ENCODE peak calls at places on chromosomes 16 and 17, in four cellular contexts. P, U, I and G are unnamed samples.

GRCh38 chr16:82582971-82583370 is 43.8 kb upstream of the CDH13 start:
- DNase-seq in P (no peak), U (no peak), I (no peak), G (no peak)

GRCh38 chr17:59848778-59849177 is 44.0 kb downstream of the TUBD1 start:
- DNase-seq in P (peak), U (peak), I (no peak), G (no peak)

GRCh38 chr17:51016099-51016498 is 104.6 kb downstream of the SPAG9 start:
- DNase-seq in P (no peak), U (no peak), I (no peak), G (no peak)

GRCh38 chr17:66248285-66248684 is 19.1 kb upstream of the APOH start:
- DNase-seq in P (no peak), U (no peak), I (no peak), G (no peak)

GRCh38 chr17:75542184-75542583 is 16.7 kb downstream of the LLGL2 start:
- DNase-seq in P (no peak), U (no peak), I (no peak), G (no peak)

GRCh38 chr16:57192720-57193486 is 6.8 kb downstream of the RSPRY1 start:
- DNase-seq in P (peak), U (no peak), I (no peak), G (no peak)

GRCh38 chr17:35299108-35299507 is 56.2 kb downstream of the SLFN5 start:
- DNase-seq in P (no peak), U (peak), I (no peak), G (no peak)

GRCh38 chr16:74186589-74186988 is 110.0 kb upstream of the PSMD7 start:
- DNase-seq in P (peak), U (no peak), I (no peak), G (no peak)

GRCh38 chr16:24539850-24540484 is 601 bp downstream of the RBBP6 start:
- DNase-seq in P (peak), U (peak), I (peak), G (peak)

GRCh38 chr17:5078106-5079028 is at the start of gene ZFP3:
- DNase-seq in P (peak), U (peak), I (peak), G (peak)

GRCh38 chr16:26705346-26705745 is 361.4 kb upstream of the C16orf82 start:
- DNase-seq in P (no peak), U (no peak), I (no peak), G (no peak)

GRCh38 chr16:4077083-4077714 is 39.0 kb downstream of the ADCY9 start:
- DNase-seq in P (no peak), U (no peak), I (no peak), G (no peak)

GRCh38 chr17:82224666-82225065 is 4.2 kb upstream of the SLC16A3 start:
- DNase-seq in P (no peak), U (no peak), I (no peak), G (no peak)

GRCh38 chr17:3750926-3751325 is 27.2 kb downstream of the HASPIN start:
- DNase-seq in P (no peak), U (no peak), I (no peak), G (no peak)

GRCh38 chr16:29806096-29806579 is at the start of gene MAZ:
- DNase-seq in P (peak), U (no peak), I (no peak), G (no peak)

GRCh38 chr16:15536813-15537212 is 102.4 kb downstream of the BMERB1 start:
- DNase-seq in P (no peak), U (no peak), I (no peak), G (no peak)

GRCh38 chr16:58466396-58466795 is 33.5 kb upstream of the NDRG4 start:
- DNase-seq in P (no peak), U (no peak), I (no peak), G (no peak)

GRCh38 chr17:47862621-47863440 is 11.9 kb upstream of the SP6 start:
- DNase-seq in P (peak), U (no peak), I (no peak), G (no peak)

GRCh38 chr17:38920374-38921291 is 4.8 kb upstream of the LASP1NB start:
- DNase-seq in P (no peak), U (no peak), I (no peak), G (no peak)

GRCh38 chr16:75460441-75460840 is 4.0 kb downstream of the TMEM170A start:
- DNase-seq in P (peak), U (no peak), I (no peak), G (no peak)

GRCh38 chr16:65111306-65111705 is 10.6 kb downstream of the CDH11 start:
- DNase-seq in P (no peak), U (no peak), I (no peak), G (no peak)

GRCh38 chr17:81392909-81393654 is 2.2 kb upstream of the BAHCC1 start:
- DNase-seq in P (no peak), U (no peak), I (no peak), G (no peak)

GRCh38 chr17:48505788-48506187 is 25.0 kb downstream of the HOXB1 start:
- DNase-seq in P (peak), U (no peak), I (peak), G (no peak)

GRCh38 chr17:1644493-1645206 is 882 bp downstream of the SCARF1 start:
- DNase-seq in P (peak), U (no peak), I (no peak), G (no peak)

GRCh38 chr17:74217036-74217725 is 3.8 kb downstream of the TTYH2 start:
- DNase-seq in P (no peak), U (no peak), I (no peak), G (no peak)

GRCh38 chr16:85256190-85256739 is 144.0 kb upstream of the CIBAR2 start:
- DNase-seq in P (no peak), U (no peak), I (no peak), G (no peak)

GRCh38 chr17:77923135-77923534 is 35.4 kb upstream of the TNRC6C start:
- DNase-seq in P (peak), U (no peak), I (no peak), G (no peak)

GRCh38 chr17:77208217-77208808 is 67.5 kb downstream of the SEC14L1 start:
- DNase-seq in P (peak), U (peak), I (no peak), G (no peak)